ENCODE peak calls at places on chromosomes 7 and 10, in four cellular contexts. One of them, this sample, is unnamed.

GRCh38 chr7:13903997-13904396 is 85.5 kb downstream of the ETV1 start:
- DNase-seq in GM12878: no peak
- DNase-seq in K562: no peak
- DNase-seq in HepG2: no peak
- DNase-seq in this sample: no peak

GRCh38 chr7:99730262-99730810 is 4.7 kb downstream of the CYP3A7 start:
- DNase-seq in GM12878: no peak
- DNase-seq in HepG2: peak; percentile 6
- DNase-seq in K562: no peak
- DNase-seq in this sample: no peak

GRCh38 chr10:11874568-11875182 is 51.5 kb downstream of the PROSER2 start:
- DNase-seq in GM12878: peak; percentile 8
- DNase-seq in HepG2: peak; percentile 80
- DNase-seq in K562: peak; percentile 94
- DNase-seq in this sample: peak; percentile 40

GRCh38 chr7:13778967-13779366 is 210.5 kb downstream of the ETV1 start:
- DNase-seq in GM12878: no peak
- DNase-seq in HepG2: no peak
- DNase-seq in K562: no peak
- DNase-seq in this sample: no peak

GRCh38 chr10:49735848-49736563 is 26.1 kb downstream of the OGDHL start:
- DNase-seq in HepG2: no peak
- DNase-seq in GM12878: no peak
- DNase-seq in K562: no peak
- DNase-seq in this sample: no peak

GRCh38 chr7:44541028-44541869 is at the start of gene NPC1L1:
- DNase-seq in HepG2: peak; percentile 91
- DNase-seq in K562: no peak
- DNase-seq in GM12878: no peak
- DNase-seq in this sample: no peak

GRCh38 chr10:42975558-42976352 is 101.1 kb upstream of the RET start:
- DNase-seq in K562: peak; percentile 58
- DNase-seq in HepG2: peak; percentile 20
- DNase-seq in GM12878: no peak
- DNase-seq in this sample: no peak

GRCh38 chr7:131212114-131212513 is 115.6 kb upstream of the MKLN1 start:
- DNase-seq in K562: no peak
- DNase-seq in HepG2: no peak
- DNase-seq in GM12878: no peak
- DNase-seq in this sample: no peak

GRCh38 chr7:116753130-116753529 is 81.1 kb downstream of the MET start:
- DNase-seq in GM12878: no peak
- DNase-seq in HepG2: no peak
- DNase-seq in K562: no peak
- DNase-seq in this sample: no peak

GRCh38 chr10:5252177-5253037 is 55.8 kb downstream of the AKR1C4 start:
- DNase-seq in K562: no peak
- DNase-seq in GM12878: no peak
- DNase-seq in HepG2: peak; percentile 18
- DNase-seq in this sample: no peak
- TF ChIP-seq FOXK2 in K562: no peak
- TF ChIP-seq FOXK2 in GM12878: no peak
- TF ChIP-seq FOXK2 in HepG2: no peak
- TF ChIP-seq FOXK2 in this sample: no peak

DNA sequence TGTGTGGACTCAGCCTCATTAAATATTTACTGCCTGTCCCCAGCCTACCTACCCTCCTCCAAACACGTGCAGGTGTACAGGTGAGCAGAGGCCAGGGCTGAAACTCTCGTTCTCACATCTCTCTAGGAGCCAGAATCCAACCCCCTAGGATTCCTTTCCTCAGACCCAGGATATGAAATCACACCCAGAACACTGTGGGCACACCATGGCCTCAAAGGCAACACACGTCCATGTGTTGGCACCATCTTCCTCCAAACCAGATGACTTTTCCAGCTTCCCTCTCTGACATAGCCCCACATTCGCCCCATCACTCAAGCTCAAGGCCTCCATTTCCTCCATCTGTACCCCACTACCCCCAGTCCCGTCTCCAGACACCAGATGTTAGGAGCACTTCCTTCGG is 51.8 kb upstream of the DUSP5 start:
- DNase-seq in K562: no peak
- DNase-seq in GM12878: no peak
- DNase-seq in HepG2: no peak
- DNase-seq in this sample: no peak
- TF ChIP-seq BHLHE40 in K562: no peak
- TF ChIP-seq BHLHE40 in GM12878: no peak
- TF ChIP-seq BHLHE40 in HepG2: no peak
- TF ChIP-seq BHLHE40 in this sample: no peak

GRCh38 chr7:89695241-89695640 is 459.0 kb upstream of the STEAP1 start:
- DNase-seq in HepG2: no peak
- DNase-seq in GM12878: no peak
- DNase-seq in K562: no peak
- DNase-seq in this sample: no peak
- TF ChIP-seq FOXM1 in HepG2: no peak
- TF ChIP-seq FOXM1 in GM12878: no peak
- TF ChIP-seq FOXM1 in K562: no peak
- TF ChIP-seq FOXM1 in this sample: no peak

GRCh38 chr7:129218514-129219036 is 6.3 kb upstream of the AHCYL2 start:
- DNase-seq in K562: peak; percentile 89
- DNase-seq in HepG2: peak; percentile 81
- DNase-seq in GM12878: no peak
- DNase-seq in this sample: peak; percentile 77
- TF ChIP-seq FOXK2 in K562: no peak
- TF ChIP-seq FOXK2 in HepG2: no peak
- TF ChIP-seq FOXK2 in GM12878: no peak
- TF ChIP-seq FOXK2 in this sample: no peak

GRCh38 chr10:67785098-67785497 is 52.9 kb downstream of the DNAJC12 start:
- DNase-seq in HepG2: no peak
- DNase-seq in GM12878: no peak
- DNase-seq in K562: no peak
- DNase-seq in this sample: no peak

GRCh38 chr10:67780759-67781538 is 57.0 kb downstream of the DNAJC12 start:
- DNase-seq in K562: no peak
- DNase-seq in HepG2: no peak
- DNase-seq in GM12878: no peak
- DNase-seq in this sample: no peak

GRCh38 chr10:67782556-67782955 is 55.4 kb downstream of the DNAJC12 start:
- DNase-seq in HepG2: no peak
- DNase-seq in GM12878: no peak
- DNase-seq in K562: no peak
- DNase-seq in this sample: no peak

GRCh38 chr10:67783576-67784294 is 54.3 kb downstream of the DNAJC12 start:
- DNase-seq in HepG2: no peak
- DNase-seq in K562: no peak
- DNase-seq in GM12878: no peak
- DNase-seq in this sample: no peak

GRCh38 chr10:67784584-67784983 is 53.4 kb downstream of the DNAJC12 start:
- DNase-seq in GM12878: no peak
- DNase-seq in HepG2: no peak
- DNase-seq in K562: no peak
- DNase-seq in this sample: no peak
- TF ChIP-seq BHLHE40 in GM12878: no peak
- TF ChIP-seq BHLHE40 in HepG2: no peak
- TF ChIP-seq BHLHE40 in K562: no peak
- TF ChIP-seq BHLHE40 in this sample: no peak

GRCh38 chr10:129607607-129608006 is 140.6 kb downstream of the MGMT start:
- DNase-seq in HepG2: no peak
- DNase-seq in GM12878: no peak
- DNase-seq in K562: no peak
- DNase-seq in this sample: no peak

GRCh38 chr10:129602938-129603520 is 136.0 kb downstream of the MGMT start:
- DNase-seq in HepG2: no peak
- DNase-seq in K562: no peak
- DNase-seq in GM12878: no peak
- DNase-seq in this sample: no peak

GRCh38 chr10:129605986-129606518 is 139.0 kb downstream of the MGMT start:
- DNase-seq in K562: no peak
- DNase-seq in GM12878: peak; percentile 72
- DNase-seq in HepG2: no peak
- DNase-seq in this sample: no peak

GRCh38 chr10:129604333-129605032 is 137.4 kb downstream of the MGMT start:
- DNase-seq in GM12878: peak; percentile 67
- DNase-seq in HepG2: no peak
- DNase-seq in K562: no peak
- DNase-seq in this sample: no peak

DNA sequence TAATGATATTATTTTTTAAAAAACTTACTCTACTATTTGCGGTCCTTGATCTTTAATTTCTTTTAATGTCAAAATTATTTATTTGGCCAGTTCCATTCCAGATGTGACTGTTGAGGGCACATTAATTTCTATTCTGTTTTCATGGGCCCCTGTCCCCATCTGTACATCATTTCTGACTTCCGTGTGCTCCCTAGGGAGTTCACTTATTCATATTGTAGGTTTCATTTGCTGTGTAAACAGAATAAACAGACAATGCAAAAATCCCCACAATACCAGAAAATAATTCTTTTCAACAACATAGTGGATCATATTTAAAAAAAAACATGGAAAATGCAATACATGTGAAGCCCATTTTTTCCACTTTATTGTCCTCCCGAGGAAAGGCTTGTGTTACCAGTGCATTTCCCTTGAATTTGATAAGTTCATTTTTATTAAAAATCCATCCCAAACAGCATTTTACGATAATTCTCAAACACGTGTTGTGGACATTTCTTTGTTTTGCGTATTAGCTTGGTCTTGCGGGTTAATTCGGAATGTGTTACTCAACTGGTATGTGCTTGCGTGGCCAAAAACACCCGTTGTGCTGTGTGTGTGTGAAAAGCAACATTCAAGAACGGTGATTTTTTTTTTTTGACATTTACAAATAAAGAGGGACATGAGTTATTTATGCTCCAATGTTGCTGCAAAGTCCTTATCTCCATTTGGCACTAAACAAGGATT is 138.4 kb downstream of the MGMT start:
- DNase-seq in GM12878: peak; percentile 40
- DNase-seq in HepG2: no peak
- DNase-seq in K562: no peak
- DNase-seq in this sample: no peak
- TF ChIP-seq FOXM1 in GM12878: peak; percentile 76
- TF ChIP-seq FOXM1 in HepG2: no peak
- TF ChIP-seq FOXM1 in K562: no peak
- TF ChIP-seq FOXM1 in this sample: no peak